ENCODE peak calls at places on chromosomes 4 and X, in nine cellular contexts. One of them, this sample, is unnamed. For H3K4me1 and H3K9me3, the result is how much of the 10 kb centered on the place peaks cover.

GRCh38 chr4:71259911-71260331 is 78.9 kb upstream of the SLC4A4 start:
- DNase-seq in esophagus squamous epithelium: no peak
- DNase-seq in aorta: peak
- DNase-seq in PC-3: no peak
- DNase-seq in psoas muscle: no peak
- DNase-seq in GM23248: no peak
- DNase-seq in adrenal gland: peak
- DNase-seq in heart right ventricle: peak
- DNase-seq in H9: no peak
- DNase-seq in this sample: no peak

GRCh38 chr4:13178621-13179020 is 305.5 kb downstream of the RAB28 start:
- DNase-seq in esophagus squamous epithelium: no peak
- DNase-seq in aorta: no peak
- DNase-seq in PC-3: no peak
- DNase-seq in psoas muscle: no peak
- DNase-seq in GM23248: no peak
- DNase-seq in adrenal gland: no peak
- DNase-seq in heart right ventricle: no peak
- DNase-seq in H9: no peak
- DNase-seq in this sample: no peak

GRCh38 chr4:127995776-127996175 is 30.6 kb downstream of the ABHD18 start:
- DNase-seq in esophagus squamous epithelium: no peak
- DNase-seq in aorta: no peak
- DNase-seq in PC-3: peak
- DNase-seq in psoas muscle: no peak
- DNase-seq in GM23248: peak
- DNase-seq in adrenal gland: no peak
- DNase-seq in heart right ventricle: no peak
- DNase-seq in H9: no peak
- DNase-seq in this sample: no peak

GRCh38 chr4:32884198-32884597 is 2164.0 kb downstream of the PCDH7 start:
- DNase-seq in esophagus squamous epithelium: no peak
- DNase-seq in aorta: no peak
- DNase-seq in PC-3: peak
- DNase-seq in psoas muscle: no peak
- DNase-seq in GM23248: peak
- DNase-seq in adrenal gland: no peak
- DNase-seq in heart right ventricle: no peak
- DNase-seq in H9: no peak
- DNase-seq in this sample: no peak

GRCh38 chrX:39823424-39823823 is 274.3 kb downstream of the BCOR start:
- DNase-seq in esophagus squamous epithelium: no peak
- DNase-seq in aorta: no peak
- DNase-seq in PC-3: no peak
- DNase-seq in psoas muscle: no peak
- DNase-seq in GM23248: no peak
- DNase-seq in adrenal gland: no peak
- DNase-seq in heart right ventricle: no peak
- DNase-seq in H9: no peak
- DNase-seq in this sample: no peak

GRCh38 chr4:110088670-110089069 is 109.7 kb downstream of the ELOVL6 start:
- DNase-seq in esophagus squamous epithelium: no peak
- DNase-seq in aorta: no peak
- DNase-seq in PC-3: peak
- DNase-seq in psoas muscle: no peak
- DNase-seq in GM23248: peak
- DNase-seq in adrenal gland: no peak
- DNase-seq in heart right ventricle: no peak
- DNase-seq in H9: no peak
- DNase-seq in this sample: no peak

GRCh38 chrX:110414679-110415439 is 56.2 kb downstream of the RTL9 start:
- DNase-seq in esophagus squamous epithelium: no peak
- DNase-seq in aorta: no peak
- DNase-seq in PC-3: peak
- DNase-seq in psoas muscle: no peak
- DNase-seq in GM23248: peak
- DNase-seq in adrenal gland: no peak
- DNase-seq in heart right ventricle: no peak
- DNase-seq in H9: no peak
- DNase-seq in this sample: no peak

GRCh38 chr4:98092833-98093439 is 50.3 kb downstream of the STPG2 start:
- DNase-seq in esophagus squamous epithelium: no peak
- DNase-seq in aorta: no peak
- DNase-seq in PC-3: peak
- DNase-seq in psoas muscle: no peak
- DNase-seq in GM23248: peak
- DNase-seq in adrenal gland: no peak
- DNase-seq in heart right ventricle: no peak
- DNase-seq in H9: no peak
- DNase-seq in this sample: no peak

GRCh38 chr4:55758570-55758969 is 61.0 kb upstream of the EXOC1L start:
- DNase-seq in esophagus squamous epithelium: no peak
- DNase-seq in aorta: no peak
- DNase-seq in PC-3: no peak
- DNase-seq in psoas muscle: no peak
- DNase-seq in GM23248: peak
- DNase-seq in adrenal gland: no peak
- DNase-seq in heart right ventricle: no peak
- DNase-seq in H9: no peak
- DNase-seq in this sample: peak

GRCh38 chrX:119757979-119758681 is at the start of gene SOWAHD:
- DNase-seq in esophagus squamous epithelium: no peak
- DNase-seq in aorta: peak
- DNase-seq in PC-3: peak
- DNase-seq in psoas muscle: peak
- DNase-seq in GM23248: peak
- DNase-seq in adrenal gland: peak
- DNase-seq in heart right ventricle: no peak
- DNase-seq in H9: peak
- DNase-seq in this sample: peak

GRCh38 chr4:174314770-174315169 is 31.1 kb downstream of the CEP44 start:
- DNase-seq in esophagus squamous epithelium: no peak
- DNase-seq in aorta: no peak
- DNase-seq in PC-3: peak
- DNase-seq in psoas muscle: no peak
- DNase-seq in GM23248: peak
- DNase-seq in adrenal gland: no peak
- DNase-seq in heart right ventricle: no peak
- DNase-seq in H9: peak
- DNase-seq in this sample: no peak

DNA sequence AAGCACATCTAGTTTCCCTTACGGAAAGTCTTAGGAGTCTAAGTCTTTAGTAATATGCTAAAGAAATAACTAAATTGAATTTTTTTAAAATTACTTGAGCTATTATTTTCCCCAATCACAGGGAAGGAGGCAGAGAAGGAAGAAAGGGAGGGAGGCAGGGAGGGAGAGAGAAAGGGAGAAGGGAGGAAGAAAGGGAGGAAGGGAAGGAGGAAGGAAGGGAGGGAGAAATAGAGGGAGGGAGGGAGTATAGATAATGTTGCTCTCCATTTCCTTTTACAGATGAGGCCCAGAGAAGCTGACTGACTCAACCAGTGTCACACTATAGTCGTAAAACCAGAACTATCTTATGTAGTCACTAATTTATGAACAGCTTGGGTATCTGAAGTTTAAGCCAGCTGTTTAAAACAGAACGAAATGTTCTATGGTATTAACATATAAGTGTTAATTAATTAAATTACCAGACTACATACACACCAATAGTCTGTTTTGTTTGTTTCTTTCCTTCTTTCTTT is 14.6 kb downstream of the SH3RF1 start:
- DNase-seq in esophagus squamous epithelium: no peak
- DNase-seq in aorta: no peak
- DNase-seq in PC-3: peak
- DNase-seq in psoas muscle: no peak
- DNase-seq in GM23248: peak
- DNase-seq in adrenal gland: no peak
- DNase-seq in heart right ventricle: no peak
- DNase-seq in H9: no peak
- DNase-seq in this sample: no peak
- H3K4me1 ChIP-seq in esophagus squamous epithelium: under half
- H3K4me1 ChIP-seq in aorta: under half
- H3K4me1 ChIP-seq in PC-3: half or more
- H3K4me1 ChIP-seq in psoas muscle: half or more
- H3K4me1 ChIP-seq in GM23248: half or more
- H3K4me1 ChIP-seq in adrenal gland: half or more
- H3K4me1 ChIP-seq in heart right ventricle: half or more
- H3K4me1 ChIP-seq in H9: under half
- H3K4me1 ChIP-seq in this sample: under half

DNA sequence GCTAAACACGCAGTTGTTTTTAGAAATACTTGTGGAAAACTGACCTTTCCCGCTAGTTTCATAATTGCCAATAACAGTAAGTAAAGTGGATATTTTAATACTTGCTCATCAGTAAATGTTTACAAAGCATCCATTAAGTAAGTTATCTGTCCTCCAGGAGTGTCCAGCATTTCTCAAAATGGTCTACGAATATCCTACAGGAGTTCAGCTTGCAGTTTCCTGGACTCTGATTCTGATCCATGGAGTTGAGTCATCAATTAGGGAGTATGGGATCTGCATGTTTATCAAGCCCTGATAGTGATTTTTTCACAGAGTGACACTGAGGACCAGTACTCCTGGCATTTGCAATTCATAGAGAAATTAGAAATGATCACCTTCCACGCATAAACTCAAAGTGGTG is 325.2 kb upstream of the AADAT start:
- DNase-seq in esophagus squamous epithelium: no peak
- DNase-seq in aorta: no peak
- DNase-seq in PC-3: peak
- DNase-seq in psoas muscle: no peak
- DNase-seq in GM23248: no peak
- DNase-seq in adrenal gland: no peak
- DNase-seq in heart right ventricle: no peak
- DNase-seq in H9: no peak
- DNase-seq in this sample: no peak
- H3K9me3 ChIP-seq in esophagus squamous epithelium: under half
- H3K9me3 ChIP-seq in aorta: under half
- H3K9me3 ChIP-seq in PC-3: under half
- H3K9me3 ChIP-seq in psoas muscle: under half
- H3K9me3 ChIP-seq in GM23248: under half
- H3K9me3 ChIP-seq in adrenal gland: under half
- H3K9me3 ChIP-seq in heart right ventricle: under half
- H3K9me3 ChIP-seq in H9: under half
- H3K9me3 ChIP-seq in this sample: under half

GRCh38 chr4:51906167-51906647 is 63.3 kb downstream of the DCUN1D4 start:
- DNase-seq in esophagus squamous epithelium: no peak
- DNase-seq in aorta: no peak
- DNase-seq in PC-3: peak
- DNase-seq in psoas muscle: no peak
- DNase-seq in GM23248: no peak
- DNase-seq in adrenal gland: no peak
- DNase-seq in heart right ventricle: no peak
- DNase-seq in H9: no peak
- DNase-seq in this sample: peak

GRCh38 chr4:51901363-51901762 is 58.4 kb downstream of the DCUN1D4 start:
- DNase-seq in esophagus squamous epithelium: no peak
- DNase-seq in aorta: no peak
- DNase-seq in PC-3: no peak
- DNase-seq in psoas muscle: no peak
- DNase-seq in GM23248: no peak
- DNase-seq in adrenal gland: no peak
- DNase-seq in heart right ventricle: no peak
- DNase-seq in H9: no peak
- DNase-seq in this sample: no peak

GRCh38 chr4:51909236-51909703 is 66.3 kb downstream of the DCUN1D4 start:
- DNase-seq in esophagus squamous epithelium: no peak
- DNase-seq in aorta: no peak
- DNase-seq in PC-3: no peak
- DNase-seq in psoas muscle: no peak
- DNase-seq in GM23248: no peak
- DNase-seq in adrenal gland: no peak
- DNase-seq in heart right ventricle: no peak
- DNase-seq in H9: no peak
- DNase-seq in this sample: peak

DNA sequence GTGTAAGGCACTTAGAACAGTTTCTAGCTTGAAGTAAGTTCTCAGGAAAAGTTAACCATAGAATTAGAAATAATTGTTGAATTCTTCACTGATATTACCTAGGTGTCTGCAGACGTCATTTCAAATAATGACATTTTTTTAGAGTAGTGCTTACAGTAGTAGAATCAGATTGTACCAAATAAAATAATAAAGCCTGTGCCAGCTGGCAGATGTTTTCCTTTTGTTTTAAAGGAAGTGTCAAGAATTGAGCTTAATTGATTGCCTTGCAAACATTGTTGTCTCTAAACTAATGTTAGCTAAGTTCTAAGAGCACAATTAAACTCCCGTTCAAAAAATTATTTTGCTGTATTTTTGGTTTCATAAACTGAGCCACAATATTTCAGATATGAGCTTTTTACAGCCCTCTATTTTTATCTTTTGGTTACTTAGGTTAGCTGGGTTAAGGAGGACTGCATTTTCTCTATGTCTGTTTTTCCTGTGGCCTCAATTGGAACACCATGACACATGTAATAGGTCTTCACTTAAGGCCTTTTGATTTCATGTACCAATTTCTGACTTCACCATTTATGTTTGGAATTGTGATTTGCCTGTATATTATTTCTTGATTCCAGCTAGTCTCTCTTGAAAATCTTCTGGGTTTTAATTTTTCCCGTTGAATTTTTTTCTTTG is 64.2 kb downstream of the DCUN1D4 start:
- DNase-seq in esophagus squamous epithelium: no peak
- DNase-seq in aorta: no peak
- DNase-seq in PC-3: no peak
- DNase-seq in psoas muscle: no peak
- DNase-seq in GM23248: no peak
- DNase-seq in adrenal gland: peak
- DNase-seq in heart right ventricle: no peak
- DNase-seq in H9: no peak
- DNase-seq in this sample: no peak
- H3K27ac ChIP-seq in esophagus squamous epithelium: no peak
- H3K27ac ChIP-seq in aorta: no peak
- H3K27ac ChIP-seq in PC-3: no peak
- H3K27ac ChIP-seq in psoas muscle: no peak
- H3K27ac ChIP-seq in GM23248: no peak
- H3K27ac ChIP-seq in adrenal gland: no peak
- H3K27ac ChIP-seq in heart right ventricle: no peak
- H3K27ac ChIP-seq in H9: no peak
- H3K27ac ChIP-seq in this sample: peak

DNA sequence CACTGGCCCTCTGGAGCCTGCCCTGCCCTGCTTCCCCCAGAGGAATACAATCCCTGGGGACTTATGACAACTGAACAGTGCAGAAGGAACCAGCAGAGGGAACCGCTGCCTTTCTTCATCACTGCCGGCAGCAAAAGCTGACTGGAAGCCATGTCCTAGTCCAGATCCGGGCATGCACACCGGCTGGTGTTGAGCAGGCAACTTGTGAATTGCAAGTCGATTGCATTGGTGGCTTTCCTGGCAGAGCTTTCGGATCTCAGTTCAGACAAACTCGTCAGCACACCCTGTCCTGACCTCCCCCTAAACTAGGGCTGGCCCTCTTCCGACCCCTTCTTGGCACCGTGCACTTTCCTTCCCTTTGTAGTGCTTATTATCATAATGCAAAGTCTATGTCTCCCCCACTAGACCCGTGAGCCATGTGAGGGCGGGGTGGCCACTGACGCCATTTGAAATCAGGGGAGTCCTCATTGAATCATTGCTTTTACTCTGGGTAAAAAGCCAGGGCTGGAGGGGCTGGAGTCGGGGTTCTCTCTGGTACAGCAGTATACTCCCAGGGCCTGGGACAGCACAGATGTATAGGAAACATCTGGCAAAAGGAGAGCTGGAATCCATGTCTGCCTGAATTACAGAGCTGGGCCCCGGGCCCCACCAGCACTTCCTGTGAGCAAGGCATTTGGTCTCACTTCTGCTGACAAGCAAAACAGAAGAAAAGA is 1.8 kb downstream of the ARHGAP4 start:
- DNase-seq in esophagus squamous epithelium: no peak
- DNase-seq in aorta: no peak
- DNase-seq in PC-3: peak
- DNase-seq in psoas muscle: no peak
- DNase-seq in GM23248: peak
- DNase-seq in adrenal gland: peak
- DNase-seq in heart right ventricle: no peak
- DNase-seq in H9: no peak
- DNase-seq in this sample: no peak
- H3K4me1 ChIP-seq in esophagus squamous epithelium: under half
- H3K4me1 ChIP-seq in aorta: under half
- H3K4me1 ChIP-seq in PC-3: under half
- H3K4me1 ChIP-seq in psoas muscle: under half
- H3K4me1 ChIP-seq in GM23248: under half
- H3K4me1 ChIP-seq in adrenal gland: under half
- H3K4me1 ChIP-seq in heart right ventricle: half or more
- H3K4me1 ChIP-seq in H9: under half
- H3K4me1 ChIP-seq in this sample: under half

This sample was measured in colonic mucosa.